ENCODE peak calls at places on chromosomes 2 and 18, in four cellular contexts. X is GM12891, H is HL-60, M is GM12878. S is an unnamed sample.

GRCh38 chr2:147663153-147663961 is 181.5 kb upstream of the ACVR2A start:
- DNase-seq in X (no peak), H (no peak), M (peak; percentile 64), S (no peak)

GRCh38 chr2:11687736-11688135 is 17.7 kb upstream of the NTSR2 start:
- DNase-seq in X (no peak), H (no peak), M (no peak), S (no peak)

GRCh38 chr18:3773303-3773702 is 323.3 kb downstream of the TGIF1 start:
- DNase-seq in X (no peak), H (peak; percentile 24), M (no peak), S (no peak)

GRCh38 chr2:118889995-118890394 is 42.5 kb upstream of the EN1 start:
- DNase-seq in X (no peak), H (no peak), M (no peak), S (no peak)

GRCh38 chr2:151632993-151633592 is 101.2 kb downstream of the NEB start:
- DNase-seq in X (no peak), H (no peak), M (no peak), S (no peak)

GRCh38 chr2:204051476-204051875 is 114.9 kb downstream of the ICOS start:
- DNase-seq in X (no peak), H (no peak), M (no peak), S (peak; percentile 8)

GRCh38 chr2:171541202-171541884 is 19.1 kb downstream of the CYBRD1 start:
- DNase-seq in X (no peak), H (peak; percentile 27), M (no peak), S (peak; percentile 63)

GRCh38 chr2:554444-554843 is 122.8 kb downstream of the TMEM18 start:
- DNase-seq in X (no peak), H (no peak), M (no peak), S (no peak)

DNA sequence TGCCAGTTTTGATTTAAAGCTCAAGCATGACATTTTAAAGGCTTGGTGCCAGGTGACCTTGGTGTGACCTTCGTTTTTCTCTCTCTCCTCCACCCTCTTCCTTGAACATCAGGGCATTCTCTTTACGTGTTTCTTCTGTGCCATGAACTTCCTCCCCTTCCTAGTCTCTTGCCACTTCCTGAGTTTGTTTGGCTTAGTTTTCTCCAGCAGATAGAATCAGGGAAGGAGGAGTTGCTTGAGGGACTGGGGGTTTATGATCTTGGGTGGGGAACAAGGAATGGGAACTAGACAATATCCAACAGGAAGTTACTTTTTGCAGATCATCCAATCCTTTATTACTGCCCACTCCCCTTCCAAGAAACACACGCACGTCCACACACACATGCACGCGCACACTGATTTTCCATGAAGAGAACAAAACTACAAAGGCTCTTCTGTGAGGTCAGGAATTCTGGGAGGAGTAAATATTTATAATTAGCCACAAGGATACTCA is 210.6 kb upstream of the EPAS1 start:
- DNase-seq in X (no peak), H (no peak), M (no peak), S (no peak)
- TF ChIP-seq SPI1 in X (no peak), H (no peak), M (no peak), S (no peak)

DNA sequence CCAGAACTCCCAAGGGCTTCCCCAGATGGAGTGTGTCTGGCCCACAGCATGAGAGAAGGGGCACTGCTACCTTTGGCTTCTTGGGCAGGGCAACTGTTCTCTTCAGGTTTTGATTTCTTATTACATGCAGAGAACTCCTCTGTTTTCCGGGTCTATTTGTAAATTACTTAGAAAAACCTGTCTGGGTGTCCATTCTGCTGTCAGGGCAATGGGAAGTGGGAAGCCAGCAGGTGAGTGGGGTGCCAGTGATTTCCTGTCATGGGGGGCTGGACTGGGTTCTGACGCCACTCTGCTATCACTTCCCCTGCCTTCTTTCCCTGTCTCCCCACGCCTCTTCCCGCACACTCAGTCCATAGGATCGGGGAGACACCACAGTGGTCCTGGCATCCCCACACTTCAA is 58.0 kb upstream of the LGALSL start:
- DNase-seq in X (no peak), H (no peak), M (no peak), S (no peak)
- TF ChIP-seq SPI1 in X (no peak), H (no peak), M (no peak), S (no peak)

GRCh38 chr18:23094411-23095165 is 40.7 kb upstream of the CABLES1 start:
- DNase-seq in X (no peak), H (no peak), M (no peak), S (no peak)
- TF ChIP-seq SPI1 in X (no peak), H (no peak), M (no peak), S (no peak)

GRCh38 chr2:164657129-164657528 is 35.8 kb upstream of the GRB14 start:
- DNase-seq in X (no peak), H (no peak), M (no peak), S (no peak)
- TF ChIP-seq SPI1 in X (no peak), H (no peak), M (no peak), S (no peak)

GRCh38 chr2:17879137-17879912 is 858 bp downstream of the KCNS3 start:
- DNase-seq in X (peak; percentile 41), H (no peak), M (no peak), S (peak; percentile 23)

GRCh38 chr2:17879913-17880274 is 1.4 kb downstream of the KCNS3 start:
- DNase-seq in X (no peak), H (no peak), M (no peak), S (no peak)

GRCh38 chr2:17878222-17879136 is at the start of gene KCNS3:
- DNase-seq in X (peak; percentile 66), H (no peak), M (no peak), S (peak; percentile 55)

GRCh38 chr2:17876590-17876989 is 1.9 kb upstream of the KCNS3 start:
- DNase-seq in X (no peak), H (no peak), M (no peak), S (no peak)

DNA sequence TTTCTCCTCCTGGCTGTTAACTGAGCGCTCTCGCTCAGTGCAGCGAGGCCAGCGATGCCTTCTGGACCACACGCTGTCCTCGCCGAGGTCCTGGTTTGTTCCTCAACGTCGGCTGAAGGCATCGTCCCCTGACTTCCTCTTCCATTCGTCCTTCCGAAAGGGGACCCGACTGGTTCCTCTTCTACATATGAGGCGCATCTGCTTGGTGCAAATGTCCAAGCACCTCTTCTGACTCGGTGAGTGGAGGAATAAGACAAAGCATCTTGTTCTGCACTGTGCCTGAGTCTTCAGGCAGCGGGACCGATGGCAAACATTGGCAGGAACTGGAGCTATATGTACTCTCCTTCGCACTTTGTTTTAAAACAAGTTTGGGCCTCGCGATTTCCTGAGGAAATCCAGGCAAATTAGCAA is 651 bp upstream of the KCNS3 start:
- DNase-seq in X (peak; percentile 20), H (peak; percentile 18), M (no peak), S (peak; percentile 12)
- TF ChIP-seq SPI1 in X (peak; percentile 33), H (peak; percentile 89), M (peak; percentile 31), S (peak; percentile 49)

DNA sequence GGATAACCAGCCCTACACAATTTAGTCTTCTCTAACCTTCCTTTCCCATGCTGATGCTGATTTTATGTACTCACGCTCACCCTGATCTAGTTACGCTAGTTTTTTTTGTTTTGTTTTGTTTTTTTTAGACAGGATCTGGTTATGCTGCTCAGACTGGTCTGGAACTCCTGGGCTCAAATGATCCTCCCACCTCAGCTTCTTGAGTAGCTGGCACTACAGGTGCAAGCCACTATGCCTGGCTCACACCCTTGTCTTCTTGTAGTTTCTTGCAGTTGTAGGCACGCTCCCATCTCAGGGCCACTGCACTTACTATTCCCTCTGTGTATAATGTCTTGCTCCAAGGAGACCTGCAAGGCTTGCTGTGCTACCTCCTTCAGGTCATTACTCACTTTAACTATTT is 6.2 kb downstream of the PELI1 start:
- DNase-seq in X (no peak), H (no peak), M (no peak), S (no peak)
- TF ChIP-seq SPI1 in X (no peak), H (no peak), M (no peak), S (no peak)

GRCh38 chr2:65057391-65058052 is 1.3 kb downstream of the CEP68 start:
- DNase-seq in X (peak; percentile 35), H (no peak), M (peak; percentile 76), S (peak; percentile 60)
- TF ChIP-seq SPI1 in X (peak; percentile 77), H (peak; percentile 83), M (peak; percentile 76), S (peak; percentile 61)

DNA sequence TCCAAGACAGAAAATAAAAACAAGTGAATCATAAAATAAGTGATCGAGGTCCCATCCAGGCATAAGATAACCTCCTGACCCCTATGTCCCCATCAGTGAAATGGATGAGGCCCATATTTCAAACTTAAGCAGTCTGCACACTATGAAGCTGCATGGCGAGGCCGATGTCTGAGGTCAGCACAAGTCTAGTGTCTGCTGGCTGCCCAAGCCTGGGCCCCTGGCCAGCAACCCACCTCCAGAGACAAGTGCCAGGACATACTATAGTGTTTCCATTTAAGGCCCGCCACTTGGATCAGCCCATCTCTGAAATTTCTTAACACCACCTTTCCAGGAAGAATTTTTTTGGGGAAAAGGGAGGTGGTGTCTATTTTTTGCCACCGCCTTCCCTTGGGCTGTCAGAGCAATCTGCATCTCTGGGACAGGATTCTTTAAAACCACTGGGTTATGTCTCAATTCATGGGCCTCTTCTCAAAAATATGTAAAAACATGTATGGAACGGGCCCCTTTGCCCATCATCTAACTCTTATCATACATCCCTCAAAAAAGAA is 1.8 kb downstream of the ACVR1 start:
- DNase-seq in X (no peak), H (no peak), M (no peak), S (no peak)
- TF ChIP-seq SPI1 in X (no peak), H (no peak), M (no peak), S (no peak)

DNA sequence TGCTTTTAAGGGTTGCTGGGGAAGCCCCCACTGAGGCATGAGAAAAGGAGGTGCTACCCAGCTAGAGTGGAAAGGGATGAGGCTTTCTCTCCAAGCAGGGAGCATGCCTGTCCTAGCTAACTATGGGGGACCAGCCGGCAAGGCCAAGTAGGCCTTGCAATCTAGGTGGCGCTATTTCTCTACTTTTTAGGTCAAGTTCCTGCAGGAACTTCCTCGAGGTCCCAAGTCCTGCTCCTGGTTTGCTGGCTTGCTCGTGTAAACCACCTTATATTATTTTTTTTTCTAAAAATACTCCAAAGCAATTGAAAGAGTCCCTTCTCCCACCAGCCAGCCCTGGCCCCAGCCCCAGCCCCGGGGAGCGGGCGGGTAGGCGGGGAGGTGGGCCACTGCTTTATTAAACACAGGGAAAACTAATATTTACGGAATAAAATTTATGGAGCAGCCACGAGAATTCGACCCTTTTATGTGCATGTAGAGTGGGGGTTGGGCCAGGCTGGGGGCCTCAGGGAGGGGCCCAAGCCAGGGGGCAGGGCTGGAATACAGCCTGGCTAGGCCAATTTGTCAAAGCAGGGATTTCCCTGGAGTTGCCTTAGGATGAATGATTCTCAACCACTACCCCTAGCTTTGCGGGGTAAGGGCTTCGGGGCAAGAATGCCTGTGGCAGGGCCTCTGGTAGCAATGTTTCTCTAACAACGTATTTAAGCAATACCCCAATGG is 12.8 kb upstream of the IHH start:
- DNase-seq in X (peak; percentile 45), H (peak; percentile 61), M (no peak), S (peak; percentile 43)
- TF ChIP-seq SPI1 in X (no peak), H (no peak), M (no peak), S (no peak)